ENCODE peak calls at places on chromosomes 6 and 20, in six cellular contexts. W is HS-27A; S is activated CD4-positive, alpha-beta T cell treated with anti-CD3 and anti-CD28 coated beads, Interleukin-2, amount 50 U/mL, for 1 hour; I is D341Med; N is AG04449; Z is anterior cingulate cortex. J is an unnamed sample.

GRCh38 chr20:17898548-17898994 is 70.0 kb downstream of the SNX5 start:
- DNase-seq in W (peak), S (peak), I (peak), Z (peak), N (no peak), J (no peak)

GRCh38 chr20:25058051-25058796 is at the start of gene ACSS1:
- DNase-seq in Z (peak), W (no peak), S (peak), I (peak), N (no peak), J (no peak)

GRCh38 chr6:44192428-44193041 is 24.2 kb upstream of the MYMX start:
- DNase-seq in Z (no peak), I (peak), N (no peak), W (no peak), S (no peak), J (no peak)

GRCh38 chr6:151379933-151380847 is 11.2 kb downstream of the ZBTB2 start:
- DNase-seq in N (no peak), W (no peak), S (no peak), I (no peak), Z (no peak), J (no peak)

GRCh38 chr6:24408719-24409410 is 6.1 kb downstream of the MRS2 start:
- DNase-seq in W (no peak), S (no peak), N (no peak), I (no peak), Z (no peak), J (no peak)

GRCh38 chr20:53931597-53931996 is 138.8 kb downstream of the BCAS1 start:
- DNase-seq in W (no peak), N (no peak), Z (no peak), I (no peak), S (no peak), J (no peak)

GRCh38 chr6:53066059-53066406 is 829 bp downstream of the FBXO9 start:
- DNase-seq in W (no peak), S (peak), N (no peak), Z (peak), I (peak), J (no peak)

GRCh38 chr20:5056801-5057599 is 55.7 kb upstream of the SLC23A2 start:
- DNase-seq in S (peak), W (no peak), I (no peak), N (no peak), Z (no peak), J (no peak)

GRCh38 chr6:81241717-81242116 is 510.8 kb downstream of the TENT5A start:
- DNase-seq in I (peak), N (peak), S (no peak), W (no peak), Z (no peak), J (no peak)

GRCh38 chr6:40036186-40036585 is 101.9 kb upstream of the MOCS1 start:
- DNase-seq in W (no peak), N (no peak), Z (no peak), I (no peak), S (no peak), J (no peak)

GRCh38 chr20:16098890-16099639 is 474.2 kb downstream of the KIF16B start:
- DNase-seq in W (no peak), S (no peak), N (no peak), I (no peak), Z (no peak), J (no peak)

GRCh38 chr20:38680492-38681118 is 43.7 kb upstream of the SLC32A1 start:
- DNase-seq in S (peak), N (no peak), W (peak), Z (no peak), I (no peak), J (no peak)

GRCh38 chr6:162313922-162314660 is 413.5 kb downstream of the PRKN start:
- DNase-seq in Z (no peak), W (no peak), I (no peak), S (no peak), N (no peak), J (no peak)

GRCh38 chr6:79833264-79833663 is 114.1 kb downstream of the ELOVL4 start:
- DNase-seq in Z (no peak), W (no peak), N (no peak), S (no peak), I (no peak), J (no peak)

GRCh38 chr6:51007237-51007636 is 188.6 kb downstream of the TFAP2B start:
- DNase-seq in N (no peak), I (no peak), W (no peak), S (no peak), Z (no peak), J (no peak)

GRCh38 chr20:45578151-45578660 is 878 bp downstream of the WFDC8 start:
- DNase-seq in S (no peak), N (no peak), I (no peak), Z (no peak), W (no peak), J (no peak)

GRCh38 chr6:39362487-39362865 is 40.0 kb upstream of the KCNK16 start:
- DNase-seq in S (no peak), I (peak), W (no peak), Z (peak), N (no peak), J (peak)

GRCh38 chr6:352474-352873 is 39.1 kb upstream of the IRF4 start:
- DNase-seq in S (no peak), W (no peak), Z (no peak), I (no peak), N (no peak), J (no peak)

GRCh38 chr6:128363020-128363419 is 157.4 kb downstream of the PTPRK start:
- DNase-seq in N (no peak), W (no peak), Z (no peak), S (no peak), I (no peak), J (no peak)

GRCh38 chr6:111564482-111564945 is 41.2 kb downstream of the TRAF3IP2 start:
- DNase-seq in I (peak), Z (peak), W (no peak), N (no peak), S (no peak), J (no peak)

J was measured in HS-5.